ENCODE peak calls at places on chromosomes 16 and 17, in four cellular contexts. One of them, this sample, is unnamed.

GRCh38 chr17:71251276-71251675 is 869.5 kb upstream of the SOX9 start:
- DNase-seq in thoracic aorta: no peak
- DNase-seq in heart right ventricle: no peak
- DNase-seq in adrenal gland: no peak
- DNase-seq in this sample: no peak

GRCh38 chr16:56211471-56211944 is 20.2 kb downstream of the GNAO1 start:
- DNase-seq in thoracic aorta: no peak
- DNase-seq in heart right ventricle: no peak
- DNase-seq in adrenal gland: no peak
- DNase-seq in this sample: no peak

GRCh38 chr16:58502217-58502921 is 2.4 kb downstream of the NDRG4 start:
- DNase-seq in adrenal gland: no peak
- DNase-seq in heart right ventricle: no peak
- DNase-seq in thoracic aorta: no peak
- DNase-seq in this sample: no peak

GRCh38 chr17:57862990-57863667 is 13.3 kb upstream of the MRPS23 start:
- DNase-seq in thoracic aorta: no peak
- DNase-seq in heart right ventricle: no peak
- DNase-seq in adrenal gland: no peak
- DNase-seq in this sample: peak

GRCh38 chr16:69937465-69937951 is 13.6 kb upstream of the CLEC18A start:
- DNase-seq in heart right ventricle: no peak
- DNase-seq in thoracic aorta: no peak
- DNase-seq in adrenal gland: peak
- DNase-seq in this sample: no peak

GRCh38 chr16:1900452-1900774 is 17.8 kb downstream of the HS3ST6 start:
- DNase-seq in adrenal gland: no peak
- DNase-seq in heart right ventricle: no peak
- DNase-seq in thoracic aorta: no peak
- DNase-seq in this sample: no peak

GRCh38 chr17:37490638-37491614 is 1.2 kb downstream of the DUSP14 start:
- DNase-seq in heart right ventricle: peak
- DNase-seq in adrenal gland: peak
- DNase-seq in thoracic aorta: no peak
- DNase-seq in this sample: peak

GRCh38 chr16:78437352-78437968 is 338.0 kb downstream of the WWOX start:
- DNase-seq in adrenal gland: peak
- DNase-seq in heart right ventricle: peak
- DNase-seq in thoracic aorta: no peak
- DNase-seq in this sample: no peak

GRCh38 chr16:48576927-48577326 is 33.1 kb downstream of the N4BP1 start:
- DNase-seq in heart right ventricle: no peak
- DNase-seq in thoracic aorta: no peak
- DNase-seq in adrenal gland: no peak
- DNase-seq in this sample: no peak

GRCh38 chr16:81366316-81366932 is 51.7 kb downstream of the GAN start:
- DNase-seq in heart right ventricle: no peak
- DNase-seq in adrenal gland: no peak
- DNase-seq in thoracic aorta: no peak
- DNase-seq in this sample: no peak

GRCh38 chr17:74601944-74602572 is 10.0 kb upstream of the CD300LD start:
- DNase-seq in adrenal gland: no peak
- DNase-seq in thoracic aorta: no peak
- DNase-seq in heart right ventricle: peak
- DNase-seq in this sample: peak

GRCh38 chr17:10294162-10294561 is 78.6 kb downstream of the MYH13 start:
- DNase-seq in heart right ventricle: no peak
- DNase-seq in adrenal gland: no peak
- DNase-seq in thoracic aorta: no peak
- DNase-seq in this sample: no peak

GRCh38 chr17:72139213-72139612 is 18.4 kb downstream of the SOX9 start:
- DNase-seq in thoracic aorta: no peak
- DNase-seq in heart right ventricle: no peak
- DNase-seq in adrenal gland: no peak
- DNase-seq in this sample: no peak

GRCh38 chr16:66382966-66383299 is 16.4 kb downstream of the CDH5 start:
- DNase-seq in thoracic aorta: no peak
- DNase-seq in adrenal gland: no peak
- DNase-seq in heart right ventricle: no peak
- DNase-seq in this sample: no peak

GRCh38 chr17:66401364-66401763 is 99.0 kb downstream of the PRKCA start:
- DNase-seq in adrenal gland: no peak
- DNase-seq in heart right ventricle: no peak
- DNase-seq in thoracic aorta: no peak
- DNase-seq in this sample: no peak

GRCh38 chr16:48123104-48123788 is 32.5 kb downstream of the ABCC12 start:
- DNase-seq in adrenal gland: peak
- DNase-seq in heart right ventricle: no peak
- DNase-seq in thoracic aorta: no peak
- DNase-seq in this sample: no peak

GRCh38 chr16:56352351-56353053 is 72.8 kb downstream of the AMFR start:
- DNase-seq in thoracic aorta: no peak
- DNase-seq in heart right ventricle: no peak
- DNase-seq in adrenal gland: no peak
- DNase-seq in this sample: peak

GRCh38 chr17:219696-220095 is 38.2 kb upstream of the DOC2B start:
- DNase-seq in heart right ventricle: no peak
- DNase-seq in thoracic aorta: no peak
- DNase-seq in adrenal gland: peak
- DNase-seq in this sample: peak

GRCh38 chr16:58638148-58639036 is 8.8 kb upstream of the CNOT1 start:
- DNase-seq in adrenal gland: peak
- DNase-seq in heart right ventricle: peak
- DNase-seq in thoracic aorta: no peak
- DNase-seq in this sample: peak

GRCh38 chr16:88686062-88686438 is 257 bp downstream of the SNAI3 start:
- DNase-seq in heart right ventricle: no peak
- DNase-seq in thoracic aorta: no peak
- DNase-seq in adrenal gland: no peak
- DNase-seq in this sample: no peak

GRCh38 chr17:77959216-77959925 is 868 bp downstream of the TNRC6C start:
- DNase-seq in thoracic aorta: no peak
- DNase-seq in heart right ventricle: no peak
- DNase-seq in adrenal gland: no peak
- DNase-seq in this sample: no peak

GRCh38 chr16:74923766-74924460 is 61.0 kb downstream of the WDR59 start:
- DNase-seq in adrenal gland: peak
- DNase-seq in thoracic aorta: no peak
- DNase-seq in heart right ventricle: no peak
- DNase-seq in this sample: no peak

GRCh38 chr16:16092925-16093624 is 130.2 kb downstream of the ABCC6 start:
- DNase-seq in thoracic aorta: no peak
- DNase-seq in heart right ventricle: no peak
- DNase-seq in adrenal gland: peak
- DNase-seq in this sample: no peak

GRCh38 chr17:40341808-40342574 is 22.5 kb downstream of the GJD3 start:
- DNase-seq in adrenal gland: peak
- DNase-seq in heart right ventricle: peak
- DNase-seq in thoracic aorta: no peak
- DNase-seq in this sample: peak

GRCh38 chr16:50557046-50557445 is 8.8 kb downstream of the NKD1 start:
- DNase-seq in heart right ventricle: no peak
- DNase-seq in thoracic aorta: no peak
- DNase-seq in adrenal gland: no peak
- DNase-seq in this sample: no peak

GRCh38 chr17:63631626-63632025 is 9.4 kb downstream of the MAP3K3 start:
- DNase-seq in thoracic aorta: no peak
- DNase-seq in heart right ventricle: no peak
- DNase-seq in adrenal gland: no peak
- DNase-seq in this sample: no peak

GRCh38 chr17:27424941-27425340 is 31.3 kb upstream of the KSR1 start:
- DNase-seq in adrenal gland: no peak
- DNase-seq in thoracic aorta: no peak
- DNase-seq in heart right ventricle: no peak
- DNase-seq in this sample: no peak

GRCh38 chr17:46044286-46044928 is 45.4 kb downstream of the STH start:
- DNase-seq in heart right ventricle: peak
- DNase-seq in thoracic aorta: peak
- DNase-seq in adrenal gland: peak
- DNase-seq in this sample: no peak

GRCh38 chr17:73103661-73104335 is 11.3 kb upstream of the SLC39A11 start:
- DNase-seq in adrenal gland: no peak
- DNase-seq in thoracic aorta: no peak
- DNase-seq in heart right ventricle: no peak
- DNase-seq in this sample: no peak

GRCh38 chr16:75446416-75446815 is 13.1 kb upstream of the CFDP1 start:
- DNase-seq in thoracic aorta: no peak
- DNase-seq in heart right ventricle: no peak
- DNase-seq in adrenal gland: no peak
- DNase-seq in this sample: no peak

GRCh38 chr16:88320947-88321634 is 61.7 kb upstream of the ZNF469 start:
- DNase-seq in thoracic aorta: no peak
- DNase-seq in adrenal gland: no peak
- DNase-seq in heart right ventricle: no peak
- DNase-seq in this sample: no peak

GRCh38 chr16:3065069-3065741 is at the start of gene IL32:
- DNase-seq in adrenal gland: peak
- DNase-seq in thoracic aorta: no peak
- DNase-seq in heart right ventricle: peak
- DNase-seq in this sample: peak

GRCh38 chr16:55668337-55669281 is 12.8 kb downstream of the SLC6A2 start:
- DNase-seq in heart right ventricle: no peak
- DNase-seq in thoracic aorta: no peak
- DNase-seq in adrenal gland: no peak
- DNase-seq in this sample: no peak

GRCh38 chr16:20611975-20612471 is 35.9 kb upstream of the ACSM2B start:
- DNase-seq in adrenal gland: peak
- DNase-seq in thoracic aorta: no peak
- DNase-seq in heart right ventricle: peak
- DNase-seq in this sample: peak

GRCh38 chr17:80894439-80894721 is 97.3 kb upstream of the CHMP6 start:
- DNase-seq in adrenal gland: no peak
- DNase-seq in thoracic aorta: no peak
- DNase-seq in heart right ventricle: no peak
- DNase-seq in this sample: no peak

GRCh38 chr17:82858376-82859126 is 18.7 kb upstream of the ZNF750 start:
- DNase-seq in adrenal gland: no peak
- DNase-seq in heart right ventricle: no peak
- DNase-seq in thoracic aorta: no peak
- DNase-seq in this sample: no peak

GRCh38 chr17:82861393-82861775 is 21.6 kb upstream of the ZNF750 start:
- DNase-seq in thoracic aorta: no peak
- DNase-seq in adrenal gland: no peak
- DNase-seq in heart right ventricle: no peak
- DNase-seq in this sample: no peak

GRCh38 chr17:82860606-82861392 is 21.0 kb upstream of the ZNF750 start:
- DNase-seq in adrenal gland: no peak
- DNase-seq in thoracic aorta: no peak
- DNase-seq in heart right ventricle: no peak
- DNase-seq in this sample: no peak

GRCh38 chr17:82862191-82862590 is 22.4 kb upstream of the ZNF750 start:
- DNase-seq in adrenal gland: no peak
- DNase-seq in thoracic aorta: no peak
- DNase-seq in heart right ventricle: no peak
- DNase-seq in this sample: no peak

DNA sequence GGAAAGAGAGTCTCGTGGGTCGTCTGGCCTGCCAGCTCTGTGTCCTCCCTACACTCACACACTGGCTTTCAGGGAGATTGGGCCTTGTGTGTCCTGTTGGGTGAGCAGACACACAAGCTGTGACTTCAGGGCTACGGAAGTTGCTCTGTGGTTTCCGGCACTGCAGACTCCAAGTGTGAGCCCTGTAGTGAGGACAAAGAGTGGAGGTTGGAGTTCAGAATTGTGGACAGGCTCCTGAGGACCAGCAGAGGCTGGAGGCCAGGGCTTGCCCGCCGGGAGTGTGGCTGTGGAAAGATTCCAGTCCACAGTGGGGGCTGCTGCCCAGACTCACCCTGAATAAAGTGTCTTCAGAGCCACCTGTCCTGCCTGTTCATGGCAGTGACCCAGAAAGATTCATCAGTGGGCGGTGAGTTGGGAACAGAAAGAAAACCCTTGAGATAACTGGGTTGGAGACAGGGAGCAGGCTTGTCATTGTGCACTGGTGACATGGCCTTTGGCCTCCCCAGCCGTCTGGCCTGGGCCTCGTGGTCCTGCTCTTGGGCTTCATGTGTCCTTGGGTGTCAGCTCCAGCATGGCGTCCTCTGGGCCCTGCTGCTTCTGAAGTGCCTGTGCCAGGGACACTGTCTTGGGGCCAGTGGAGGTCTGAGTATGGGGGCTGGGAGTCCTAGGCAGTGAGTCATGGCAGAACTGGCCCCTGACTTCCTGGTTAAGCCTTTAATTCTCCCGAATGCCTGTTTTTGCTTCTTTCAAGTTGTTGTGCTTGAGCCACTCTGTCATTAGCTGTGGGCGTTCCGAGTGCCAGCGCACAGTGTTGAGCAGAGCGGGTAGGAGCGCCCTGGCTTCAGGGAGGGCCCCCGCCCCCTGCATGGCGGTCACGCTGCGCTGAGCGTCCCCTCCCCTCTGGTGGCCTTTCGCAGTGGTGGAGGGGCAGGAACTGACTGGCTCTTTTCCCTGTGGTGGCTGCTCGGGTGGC is 19.9 kb upstream of the ZNF750 start:
- DNase-seq in thoracic aorta: no peak
- DNase-seq in adrenal gland: peak
- DNase-seq in heart right ventricle: no peak
- DNase-seq in this sample: peak
- H3K4me3 ChIP-seq in thoracic aorta: peak
- H3K4me3 ChIP-seq in adrenal gland: no peak
- H3K4me3 ChIP-seq in heart right ventricle: no peak
- H3K4me3 ChIP-seq in this sample: no peak

GRCh38 chr17:65137076-65137935 is at the start of gene RGS9:
- DNase-seq in adrenal gland: peak
- DNase-seq in thoracic aorta: peak
- DNase-seq in heart right ventricle: peak
- DNase-seq in this sample: peak
- TF ChIP-seq CTCF in adrenal gland: peak
- TF ChIP-seq CTCF in thoracic aorta: peak
- TF ChIP-seq CTCF in heart right ventricle: peak
- TF ChIP-seq CTCF in this sample: peak

DNA sequence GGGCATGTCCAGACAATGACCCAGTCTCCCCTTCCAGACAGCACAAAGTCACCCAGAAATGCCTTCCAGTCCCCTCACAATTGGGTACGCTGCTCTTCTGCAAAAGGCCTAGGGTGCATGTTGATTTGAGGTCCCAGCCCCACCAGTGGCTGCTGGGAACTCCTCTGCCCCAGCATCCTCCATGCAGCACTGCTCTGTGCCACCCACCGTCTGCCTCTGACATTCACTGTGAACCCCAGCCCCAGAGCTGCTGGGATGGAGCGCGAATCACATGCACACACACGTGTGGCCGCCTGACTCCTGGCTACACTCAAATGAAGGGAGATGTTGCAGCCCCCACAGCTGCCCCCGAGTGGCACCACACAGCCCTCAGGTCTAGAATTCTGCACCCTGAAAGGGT is 1.2 kb upstream of the C17orf113 start:
- DNase-seq in adrenal gland: no peak
- DNase-seq in thoracic aorta: no peak
- DNase-seq in heart right ventricle: no peak
- DNase-seq in this sample: no peak
- H3K4me3 ChIP-seq in adrenal gland: no peak
- H3K4me3 ChIP-seq in thoracic aorta: no peak
- H3K4me3 ChIP-seq in heart right ventricle: no peak
- H3K4me3 ChIP-seq in this sample: no peak

GRCh38 chr17:82963104-82963950 is 116.1 kb upstream of the METRNL start:
- DNase-seq in adrenal gland: peak
- DNase-seq in heart right ventricle: peak
- DNase-seq in thoracic aorta: peak
- DNase-seq in this sample: peak
- TF ChIP-seq CTCF in adrenal gland: peak
- TF ChIP-seq CTCF in heart right ventricle: peak
- TF ChIP-seq CTCF in thoracic aorta: peak
- TF ChIP-seq CTCF in this sample: peak

GRCh38 chr17:11643851-11644250 is 45.6 kb downstream of the DNAH9 start:
- DNase-seq in heart right ventricle: no peak
- DNase-seq in thoracic aorta: no peak
- DNase-seq in adrenal gland: no peak
- DNase-seq in this sample: no peak
- H3K4me3 ChIP-seq in heart right ventricle: no peak
- H3K4me3 ChIP-seq in thoracic aorta: no peak
- H3K4me3 ChIP-seq in adrenal gland: no peak
- H3K4me3 ChIP-seq in this sample: no peak